ENCODE peak calls at places on chromosomes 4 and X, in six cellular contexts. I, X, M, V, W and N are unnamed samples. For H3K27me3 and H3K36me3, the result is how much of the 10 kb centered on the place peaks cover.

GRCh38 chr4:73964862-73965611 is 16.8 kb downstream of the PF4 start:
- DNase-seq in W (peak), V (no peak), M (peak), I (no peak), X (no peak), N (no peak)

GRCh38 chrX:108735680-108736508 is 469 bp downstream of the IRS4 start:
- DNase-seq in I (no peak), X (peak), M (no peak), V (no peak), W (peak), N (no peak)

GRCh38 chrX:87805829-87806490 is 288.4 kb downstream of the KLHL4 start:
- DNase-seq in I (no peak), M (no peak), X (no peak), V (no peak), W (peak), N (no peak)

GRCh38 chr4:104870495-104871228 is 276.0 kb upstream of the TET2 start:
- DNase-seq in V (no peak), X (no peak), I (no peak), W (no peak), M (no peak), N (no peak)

GRCh38 chr4:40194602-40195161 is 2.1 kb upstream of the RHOH start:
- DNase-seq in W (peak), X (peak), M (no peak), I (no peak), V (peak), N (no peak)

GRCh38 chr4:8274772-8275241 is 5.3 kb downstream of the HTRA3 start:
- DNase-seq in X (peak), I (peak), W (peak), M (peak), V (no peak), N (peak)

GRCh38 chr4:165312506-165312905 is 15.0 kb upstream of the MSMO1 start:
- DNase-seq in I (no peak), M (no peak), X (peak), W (no peak), V (no peak), N (peak)

GRCh38 chrX:41526925-41527324 is 79.8 kb downstream of the NYX start:
- DNase-seq in I (no peak), V (no peak), X (no peak), W (no peak), M (no peak), N (peak)

GRCh38 chr4:186104114-186104894 is at the start of gene FAM149A:
- DNase-seq in X (peak), M (peak), I (peak), W (peak), V (peak), N (no peak)

GRCh38 chr4:158299459-158300007 is 89.2 kb downstream of the TMEM144 start:
- DNase-seq in M (no peak), I (no peak), W (peak), V (no peak), X (no peak), N (no peak)

GRCh38 chr4:109419679-109420078 is 13.9 kb upstream of the SEC24B start:
- DNase-seq in M (no peak), V (no peak), I (no peak), X (no peak), W (no peak), N (no peak)

GRCh38 chrX:13868481-13869040 is 51.7 kb upstream of the GPM6B start:
- DNase-seq in W (no peak), V (no peak), M (no peak), I (no peak), X (peak), N (peak)

GRCh38 chrX:12867746-12868145 is 874 bp downstream of the TLR7 start:
- DNase-seq in I (no peak), V (no peak), W (no peak), M (no peak), X (no peak), N (no peak)

GRCh38 chr4:105644270-105644669 is 64.2 kb downstream of the INTS12 start:
- DNase-seq in W (no peak), M (no peak), V (no peak), X (no peak), I (no peak), N (no peak)

GRCh38 chrX:85903692-85904471 is 143.5 kb downstream of the CHM start:
- DNase-seq in M (no peak), V (no peak), I (no peak), W (no peak), X (no peak), N (no peak)

GRCh38 chrX:65532016-65532415 is 2.6 kb downstream of the LAS1L start:
- DNase-seq in I (no peak), M (no peak), X (no peak), V (no peak), W (no peak), N (no peak)

GRCh38 chrX:48961585-48962091 is 4.2 kb upstream of the OTUD5 start:
- DNase-seq in X (peak), M (no peak), I (no peak), V (no peak), W (peak), N (no peak)

GRCh38 chrX:42754129-42754528 is 23.8 kb downstream of the PPP1R2C start:
- DNase-seq in M (no peak), I (no peak), V (no peak), X (no peak), W (peak), N (no peak)

GRCh38 chr4:55312491-55313101 is 33.4 kb upstream of the SRD5A3 start:
- DNase-seq in I (no peak), X (peak), M (no peak), W (peak), V (peak), N (peak)

GRCh38 chr4:174775366-174775765 is 53.7 kb downstream of the GLRA3 start:
- DNase-seq in V (no peak), W (no peak), X (no peak), M (no peak), I (no peak), N (no peak)

GRCh38 chr4:139898293-139898692 is 232.7 kb downstream of the MGST2 start:
- DNase-seq in M (no peak), V (no peak), X (no peak), I (no peak), W (no peak), N (no peak)

GRCh38 chr4:39406763-39407583 is at the start of gene KLB:
- DNase-seq in W (peak), I (no peak), X (no peak), M (no peak), V (no peak), N (no peak)

GRCh38 chr4:57098945-57099344 is 11.2 kb downstream of the IGFBP7 start:
- DNase-seq in W (no peak), I (no peak), X (peak), V (no peak), M (no peak), N (peak)

GRCh38 chr4:175071123-175071522 is 153.0 kb downstream of the ADAM29 start:
- DNase-seq in W (no peak), I (no peak), V (no peak), M (no peak), X (peak), N (no peak)

GRCh38 chr4:153409924-153410501 is 56.1 kb upstream of the TMEM131L start:
- DNase-seq in M (no peak), V (no peak), X (no peak), W (no peak), I (no peak), N (no peak)

GRCh38 chrX:18873189-18873791 is 110.6 kb downstream of the PHKA2 start:
- DNase-seq in X (peak), V (no peak), W (no peak), M (no peak), I (no peak), N (peak)

GRCh38 chrX:112672788-112673560 is 6.8 kb downstream of the LHFPL1 start:
- DNase-seq in X (no peak), I (no peak), M (no peak), W (no peak), V (no peak), N (no peak)
- H3K27me3 ChIP-seq in X (half or more), I (under half), M (under half), W (under half), V (under half), N (under half)

GRCh38 chr4:45650545-45650944 is 473.3 kb downstream of the GABRG1 start:
- DNase-seq in M (no peak), W (no peak), V (no peak), I (no peak), X (no peak), N (no peak)
- H3K36me3 ChIP-seq in M (under half), W (under half), V (under half), I (under half), X (under half), N (under half)

GRCh38 chr4:87103086-87103485 is 117.3 kb downstream of the KLHL8 start:
- DNase-seq in I (no peak), W (no peak), M (no peak), X (no peak), V (no peak), N (no peak)
- H3K4me3 ChIP-seq in I (no peak), W (no peak), M (no peak), X (peak), V (no peak), N (no peak)

DNA sequence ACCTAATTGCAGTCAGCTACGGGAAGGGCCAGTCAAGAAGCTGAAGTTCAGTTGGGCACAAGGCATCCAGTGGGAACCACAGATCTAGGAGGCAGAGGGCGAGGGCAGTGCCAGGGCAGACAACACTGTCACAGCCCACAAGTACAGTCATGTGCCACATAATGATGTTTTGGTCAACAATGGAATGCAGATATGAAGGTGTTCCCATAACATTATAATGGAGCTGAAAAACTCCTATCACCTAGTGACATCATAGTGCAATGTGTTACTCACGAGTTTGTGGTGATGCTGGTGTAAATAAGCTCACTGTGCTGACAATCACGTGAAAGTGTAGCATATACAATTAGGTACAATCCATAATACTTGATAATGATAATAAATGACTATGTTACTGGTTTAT is 4.5 kb upstream of the TMEM255A start:
- DNase-seq in W (no peak), V (no peak), M (no peak), I (no peak), X (no peak), N (no peak)
- H3K27me3 ChIP-seq in W (under half), V (under half), M (under half), I (under half), X (under half), N (under half)

GRCh38 chr4:1958276-1959103 is 50.3 kb downstream of the NELFA start:
- DNase-seq in I (no peak), X (no peak), M (peak), W (no peak), V (no peak), N (no peak)

GRCh38 chr4:1960170-1960825 is 48.5 kb downstream of the NELFA start:
- DNase-seq in I (no peak), W (no peak), X (peak), M (no peak), V (no peak), N (no peak)

GRCh38 chr4:1953335-1953734 is 55.4 kb downstream of the NELFA start:
- DNase-seq in X (no peak), M (no peak), V (no peak), I (no peak), W (no peak), N (no peak)

GRCh38 chr4:1959104-1959384 is 49.7 kb downstream of the NELFA start:
- DNase-seq in X (no peak), M (no peak), W (no peak), V (no peak), I (no peak), N (no peak)

DNA sequence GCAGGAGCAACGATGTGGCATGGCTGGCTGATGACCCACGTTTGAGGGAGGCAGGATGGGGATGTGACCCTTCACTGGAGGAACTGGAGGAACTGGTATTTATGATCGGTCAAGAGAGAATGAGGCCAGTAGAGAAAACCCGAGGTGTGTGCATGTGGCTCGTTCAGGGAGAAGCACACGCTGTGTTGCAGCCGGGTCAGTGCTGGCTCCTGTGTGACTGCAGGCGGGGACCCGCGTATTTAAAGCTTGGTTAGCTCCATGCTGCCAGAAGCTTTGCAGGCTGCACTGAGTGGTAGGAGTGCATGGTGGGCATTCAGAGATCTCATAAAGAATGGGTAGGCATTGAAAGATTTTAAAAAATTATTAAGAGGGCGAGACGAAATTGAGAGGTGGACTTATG is 52.1 kb downstream of the NELFA start:
- DNase-seq in M (no peak), I (no peak), X (no peak), V (no peak), W (no peak), N (no peak)
- H3K36me3 ChIP-seq in M (half or more), I (half or more), X (under half), V (under half), W (under half), N (under half)